ENCODE peak calls at places on chromosome 4, in eight cellular contexts. L is cerebellum; J is activated CD4-positive, alpha-beta T cell treated with anti-CD3 and anti-CD28 coated beads for 4 hours; B is pancreas; U is SJCRH30; X is right lobe of liver; H is stimulated activated CD4-positive, alpha-beta T cell treated with anti-CD3 and anti-CD28 coated beads, Interleukin-15, amount 100 ng/mL, for 24 hours; V is mucosa of gallbladder. A is an unnamed sample.

GRCh38 chr4:121995790-121996537 is 44.1 kb upstream of the TRPC3 start:
- DNase-seq in X (no peak), B (no peak), U (no peak), J (no peak), H (no peak), V (no peak), L (no peak), A (no peak)

GRCh38 chr4:335515-335914 is 2.1 kb upstream of the ZNF141 start:
- DNase-seq in J (no peak), B (no peak), U (no peak), L (peak), H (no peak), X (no peak), V (no peak), A (no peak)

GRCh38 chr4:1010522-1011021 is 854 bp upstream of the FGFRL1 start:
- DNase-seq in J (peak), H (peak), X (peak), B (peak), L (peak), V (peak), U (peak), A (peak)

GRCh38 chr4:41160010-41160789 is 54.1 kb downstream of the APBB2 start:
- DNase-seq in L (no peak), V (no peak), X (no peak), U (peak), J (no peak), H (no peak), B (no peak), A (no peak)

GRCh38 chr4:152460488-152460887 is 75.4 kb downstream of the FBXW7 start:
- DNase-seq in U (peak), H (no peak), X (no peak), J (no peak), L (no peak), V (no peak), B (no peak), A (no peak)

GRCh38 chr4:17030543-17030942 is 132.1 kb upstream of the LDB2 start:
- DNase-seq in U (no peak), X (no peak), B (no peak), J (no peak), V (no peak), H (no peak), L (no peak), A (no peak)

GRCh38 chr4:128635141-128635911 is 174.2 kb upstream of the JADE1 start:
- DNase-seq in H (no peak), B (peak), J (no peak), V (peak), X (peak), U (peak), L (no peak), A (no peak)

GRCh38 chr4:70670332-70671014 is 4.2 kb upstream of the JCHAIN start:
- DNase-seq in H (no peak), V (no peak), L (no peak), U (no peak), B (no peak), X (no peak), J (no peak), A (no peak)

GRCh38 chr4:74830928-74831327 is 36.6 kb upstream of the BTC start:
- DNase-seq in X (no peak), V (no peak), J (no peak), L (no peak), U (peak), B (no peak), H (no peak), A (no peak)

GRCh38 chr4:155578219-155578618 is 88.4 kb upstream of the GUCY1A1 start:
- DNase-seq in H (no peak), U (no peak), J (no peak), L (no peak), B (no peak), X (no peak), V (no peak), A (no peak)

GRCh38 chr4:150117629-150118028 is 39.4 kb downstream of the DCLK2 start:
- DNase-seq in H (no peak), L (no peak), V (no peak), X (no peak), B (no peak), J (no peak), U (no peak), A (no peak)

GRCh38 chr4:1385373-1386340 is 20.6 kb downstream of the NKX1-1 start:
- DNase-seq in J (no peak), H (no peak), U (no peak), L (no peak), B (no peak), V (no peak), X (peak), A (no peak)

GRCh38 chr4:102569200-102569599 is 68.0 kb downstream of the NFKB1 start:
- DNase-seq in J (no peak), U (no peak), L (no peak), X (no peak), V (no peak), B (no peak), H (no peak), A (no peak)

GRCh38 chr4:46979283-46979682 is 14.1 kb downstream of the GABRA4 start:
- DNase-seq in U (no peak), H (no peak), L (no peak), V (no peak), X (no peak), B (no peak), J (no peak), A (no peak)

GRCh38 chr4:155377281-155377680 is 516 bp upstream of the MAP9 start:
- DNase-seq in X (no peak), B (no peak), H (no peak), J (no peak), V (no peak), L (peak), U (no peak), A (no peak)

GRCh38 chr4:124199755-124200154 is 512.8 kb downstream of the ANKRD50 start:
- DNase-seq in X (no peak), J (no peak), L (no peak), U (no peak), B (no peak), H (no peak), V (no peak), A (no peak)

GRCh38 chr4:139144911-139145551 is 32.0 kb downstream of the ELF2 start:
- DNase-seq in X (peak), V (no peak), U (peak), H (no peak), B (peak), J (no peak), L (no peak), A (no peak)

GRCh38 chr4:74014332-74014731 is 15.9 kb upstream of the CXCL5 start:
- DNase-seq in H (no peak), X (no peak), L (no peak), V (no peak), B (no peak), U (peak), J (no peak), A (no peak)

GRCh38 chr4:159077702-159078495 is 25.0 kb upstream of the RAPGEF2 start:
- DNase-seq in J (no peak), H (no peak), L (no peak), U (peak), B (no peak), V (no peak), X (no peak), A (no peak)

GRCh38 chr4:126470862-126471261 is 1156.1 kb downstream of the FAT4 start:
- DNase-seq in X (no peak), H (no peak), J (no peak), V (no peak), U (no peak), B (no peak), L (no peak), A (no peak)

GRCh38 chr4:168868044-168868855 is 141.8 kb downstream of the CBR4 start:
- DNase-seq in V (no peak), H (no peak), J (no peak), X (no peak), B (no peak), U (no peak), L (no peak), A (no peak)

GRCh38 chr4:120839974-120840751 is 82.4 kb downstream of the PRDM5 start:
- DNase-seq in J (no peak), V (no peak), U (no peak), H (no peak), X (no peak), B (no peak), L (no peak), A (no peak)

GRCh38 chr4:55116450-55116849 is 8.9 kb downstream of the KDR start:
- DNase-seq in V (no peak), B (no peak), H (no peak), U (no peak), X (no peak), J (no peak), L (no peak), A (no peak)

GRCh38 chr4:84697615-84698201 is 114.8 kb downstream of the CDS1 start:
- DNase-seq in X (no peak), L (no peak), U (no peak), B (no peak), V (no peak), H (no peak), J (no peak), A (no peak)

GRCh38 chr4:182141046-182141445 is 102.2 kb upstream of the TENM3 start:
- DNase-seq in X (no peak), L (no peak), U (no peak), H (peak), B (no peak), V (no peak), J (no peak), A (no peak)

GRCh38 chr4:159395693-159396092 is 292.8 kb downstream of the RAPGEF2 start:
- DNase-seq in X (no peak), J (no peak), B (no peak), L (no peak), H (no peak), V (no peak), U (no peak), A (no peak)

GRCh38 chr4:72375050-72375736 is 193.8 kb downstream of the ADAMTS3 start:
- DNase-seq in X (no peak), U (peak), H (no peak), B (no peak), L (no peak), J (no peak), V (no peak), A (no peak)

GRCh38 chr4:149009223-149009622 is 567.0 kb upstream of the NR3C2 start:
- DNase-seq in L (no peak), B (no peak), H (no peak), J (no peak), X (no peak), U (no peak), V (peak), A (no peak)

A was measured in effector CD4-positive, alpha-beta T cell.